ENCODE peak calls at places on chromosomes 12 and 14, in ten cellular contexts. E, Z, F, P, T, Q, L, C, X and M are unnamed samples. For H3K9me3, the result is how much of the 10 kb centered on the place peaks cover.

GRCh38 chr12:21891763-21892217 is 49.4 kb downstream of the ABCC9 start:
- DNase-seq in C (no peak), L (no peak), X (no peak), F (peak), Q (no peak), P (no peak), Z (no peak), E (no peak), T (peak), M (no peak)

GRCh38 chr14:53090853-53091252 is 62.3 kb downstream of the DDHD1 start:
- DNase-seq in C (no peak), Q (no peak), L (no peak), T (no peak), P (no peak), E (no peak), F (no peak), Z (no peak), X (no peak), M (no peak)

GRCh38 chr14:87567926-87568325 is 425.1 kb downstream of the GALC start:
- DNase-seq in T (no peak), X (no peak), L (no peak), P (no peak), Z (no peak), Q (no peak), C (no peak), F (no peak), E (no peak), M (no peak)

GRCh38 chr14:76918751-76919421 is 92.7 kb downstream of the LRRC74A start:
- DNase-seq in L (peak), Q (peak), F (peak), E (peak), C (peak), T (peak), X (peak), Z (no peak), P (peak), M (no peak)

GRCh38 chr12:5035618-5036017 is 8.1 kb upstream of the KCNA5 start:
- DNase-seq in F (no peak), T (no peak), C (no peak), P (no peak), Z (no peak), Q (no peak), X (no peak), E (no peak), L (no peak), M (no peak)

GRCh38 chr14:72476657-72477499 is 417.0 kb downstream of the DPF3 start:
- DNase-seq in T (no peak), F (no peak), L (no peak), X (no peak), C (no peak), E (peak), Z (peak), P (no peak), Q (no peak), M (peak)

GRCh38 chr14:104677506-104678332 is 11.7 kb upstream of the INF2 start:
- DNase-seq in C (peak), L (peak), F (peak), X (peak), T (peak), Z (peak), Q (peak), E (peak), P (peak), M (peak)

GRCh38 chr14:55889124-55889523 is 229.1 kb upstream of the PELI2 start:
- DNase-seq in X (peak), P (no peak), F (no peak), E (no peak), Z (no peak), Q (peak), L (no peak), T (no peak), C (peak), M (no peak)

GRCh38 chr14:96673706-96674105 is 123.5 kb upstream of the VRK1 start:
- DNase-seq in E (no peak), F (no peak), X (no peak), L (no peak), P (no peak), T (no peak), Q (no peak), Z (no peak), C (no peak), M (no peak)

GRCh38 chr14:105841022-105842009 is 314.9 kb downstream of the TMEM121 start:
- DNase-seq in X (no peak), L (no peak), Q (no peak), Z (no peak), E (no peak), F (peak), P (no peak), T (peak), C (no peak), M (no peak)

GRCh38 chr14:105840266-105841021 is 314.1 kb downstream of the TMEM121 start:
- DNase-seq in C (no peak), T (peak), Q (no peak), L (no peak), P (no peak), F (no peak), E (no peak), Z (no peak), X (no peak), M (no peak)

GRCh38 chr14:105838107-105838506 is 311.7 kb downstream of the TMEM121 start:
- DNase-seq in T (no peak), P (no peak), Q (no peak), Z (no peak), E (no peak), L (no peak), C (no peak), X (no peak), F (no peak), M (no peak)

GRCh38 chr14:105838591-105839424 is 312.4 kb downstream of the TMEM121 start:
- DNase-seq in P (no peak), E (no peak), F (no peak), T (peak), X (no peak), Z (no peak), C (no peak), Q (no peak), L (no peak), M (no peak)

GRCh38 chr14:105839425-105840265 is 313.3 kb downstream of the TMEM121 start:
- DNase-seq in Z (no peak), C (no peak), Q (no peak), E (no peak), T (peak), P (no peak), X (no peak), L (no peak), F (no peak), M (no peak)
- H3K9me3 ChIP-seq in Z (under half), C (under half), Q (under half), E (half or more), T (under half), P (under half), X (under half), L (under half), F (under half), M (under half)

GRCh38 chr14:26828741-26829140 is 230.9 kb upstream of the NOVA1 start:
- DNase-seq in X (no peak), L (no peak), C (peak), P (no peak), Z (no peak), Q (no peak), E (no peak), T (no peak), F (no peak), M (no peak)

GRCh38 chr14:26839481-26839880 is 241.6 kb upstream of the NOVA1 start:
- DNase-seq in Z (no peak), C (peak), Q (no peak), P (no peak), L (no peak), T (no peak), E (no peak), X (no peak), F (no peak), M (no peak)

GRCh38 chr14:26835949-26836570 is 238.2 kb upstream of the NOVA1 start:
- DNase-seq in F (no peak), X (no peak), Z (no peak), P (no peak), T (no peak), C (no peak), L (no peak), E (no peak), Q (no peak), M (no peak)

GRCh38 chr14:26833777-26834176 is 235.9 kb upstream of the NOVA1 start:
- DNase-seq in T (no peak), E (no peak), F (no peak), Z (no peak), L (no peak), P (no peak), X (no peak), C (peak), Q (no peak), M (no peak)
- H3K9me3 ChIP-seq in T (under half), E (under half), F (under half), Z (under half), L (under half), P (under half), X (under half), C (under half), Q (under half), M (under half)

GRCh38 chr14:29168149-29168548 is 401.6 kb downstream of the FOXG1 start:
- DNase-seq in F (no peak), T (no peak), X (no peak), P (no peak), E (no peak), C (no peak), Q (no peak), Z (no peak), L (no peak), M (no peak)

GRCh38 chr14:29166507-29166906 is 399.9 kb downstream of the FOXG1 start:
- DNase-seq in F (no peak), P (no peak), L (no peak), Q (no peak), C (peak), E (no peak), X (no peak), Z (no peak), T (no peak), M (no peak)

GRCh38 chr14:29163109-29163508 is 396.5 kb downstream of the FOXG1 start:
- DNase-seq in T (no peak), Q (no peak), X (no peak), C (no peak), P (no peak), L (no peak), E (no peak), F (no peak), Z (no peak), M (no peak)
- H3K9me3 ChIP-seq in T (under half), Q (under half), X (under half), C (under half), P (under half), L (under half), E (under half), F (under half), Z (under half), M (under half)

DNA sequence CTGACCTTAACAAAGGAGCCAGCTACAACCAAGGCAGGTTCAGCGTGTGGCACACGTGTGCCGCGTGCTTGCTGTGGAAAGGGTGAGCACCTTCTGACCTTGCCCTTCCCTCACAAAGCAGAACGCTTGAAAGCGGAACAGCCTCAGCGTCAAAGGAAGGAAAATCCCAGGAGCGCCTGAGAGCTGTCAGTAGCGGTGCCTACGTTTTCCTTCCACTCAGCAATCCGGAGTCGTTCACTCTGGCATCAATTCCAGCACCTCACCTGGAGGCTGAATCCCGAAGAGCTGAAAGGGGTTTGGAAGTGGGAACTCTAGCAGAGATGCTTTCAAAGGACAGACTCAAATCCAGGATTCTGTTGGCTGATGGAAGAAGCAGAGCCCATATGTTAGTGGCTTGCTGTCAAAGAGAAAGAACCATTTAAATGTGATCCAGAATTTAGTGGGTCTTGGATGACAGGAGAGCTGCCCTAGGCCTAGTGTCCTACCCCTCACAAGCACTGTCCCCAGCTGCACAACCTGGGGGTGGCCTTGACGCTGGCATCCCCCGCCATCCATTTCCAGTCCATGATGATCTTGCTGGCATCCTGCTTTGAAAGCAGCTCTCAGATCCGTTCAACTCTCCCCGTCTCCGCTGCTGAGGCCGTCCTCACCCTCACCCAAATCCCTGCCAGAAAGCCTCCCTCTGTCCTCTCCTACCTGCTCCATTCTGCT is 27.0 kb downstream of the CCDC92 start:
- DNase-seq in C (no peak), F (no peak), P (no peak), Z (no peak), X (no peak), L (no peak), Q (no peak), T (no peak), E (no peak), M (no peak)
- H3K9me3 ChIP-seq in C (under half), F (under half), P (under half), Z (under half), X (under half), L (under half), Q (under half), T (under half), E (under half), M (under half)

DNA sequence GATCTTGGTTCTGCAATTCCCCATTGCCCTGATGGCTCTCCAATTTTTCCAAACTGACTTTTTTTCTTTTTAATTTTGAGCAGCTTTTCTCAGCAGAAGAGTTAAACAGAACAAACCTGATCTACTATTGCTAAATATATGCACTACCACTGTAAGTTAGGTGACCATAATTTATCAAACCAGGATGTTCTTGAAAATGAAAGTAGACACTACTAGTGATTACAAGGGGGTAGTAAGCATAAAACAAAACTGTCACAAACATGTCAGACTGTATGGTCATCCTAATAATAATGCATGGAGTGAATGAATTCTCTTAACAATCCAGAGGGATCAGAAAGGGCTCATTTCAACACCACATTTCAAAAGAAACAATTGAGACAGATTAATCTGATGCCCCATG is 183.0 kb upstream of the FOXN3 start:
- DNase-seq in C (no peak), Z (no peak), E (no peak), P (no peak), F (no peak), Q (no peak), L (no peak), T (no peak), X (no peak), M (no peak)
- H3K9me3 ChIP-seq in C (under half), Z (under half), E (under half), P (under half), F (under half), Q (under half), L (under half), T (under half), X (under half), M (under half)

GRCh38 chr12:37545759-37546158 is 770.8 kb upstream of the ALG10B start:
- DNase-seq in P (no peak), E (no peak), C (no peak), X (no peak), T (no peak), Z (no peak), L (no peak), Q (no peak), F (no peak), M (no peak)

GRCh38 chr12:37548266-37548805 is 768.2 kb upstream of the ALG10B start:
- DNase-seq in P (no peak), F (no peak), T (no peak), C (no peak), E (no peak), X (no peak), Q (no peak), L (no peak), Z (no peak), M (no peak)

GRCh38 chr12:37546206-37546605 is 770.4 kb upstream of the ALG10B start:
- DNase-seq in X (no peak), L (no peak), P (no peak), C (no peak), Q (no peak), F (no peak), T (no peak), Z (no peak), E (no peak), M (no peak)

GRCh38 chr12:37546901-37547475 is 769.6 kb upstream of the ALG10B start:
- DNase-seq in Q (no peak), P (no peak), L (no peak), T (no peak), C (no peak), X (no peak), Z (no peak), F (no peak), E (no peak), M (no peak)

GRCh38 chr12:37547611-37548010 is 769.0 kb upstream of the ALG10B start:
- DNase-seq in L (no peak), Z (no peak), Q (no peak), P (no peak), T (no peak), C (no peak), E (no peak), X (no peak), F (no peak), M (no peak)
- H3K9me3 ChIP-seq in L (under half), Z (under half), Q (under half), P (under half), T (under half), C (under half), E (under half), X (under half), F (under half), M (under half)